ENCODE peak calls at places on chromosomes 4 and X, in four cellular contexts. C, U, Y and B are unnamed samples.

GRCh38 chrX:10399152-10399741 is 221.1 kb downstream of the MID1 start:
- DNase-seq in C (peak), Y (no peak), U (no peak), B (no peak)

GRCh38 chrX:110421499-110422455 is 63.1 kb downstream of the RTL9 start:
- DNase-seq in Y (no peak), C (no peak), U (no peak), B (no peak)

GRCh38 chr4:183765121-183765990 is 106.3 kb downstream of the TRAPPC11 start:
- DNase-seq in U (no peak), Y (no peak), C (no peak), B (peak)

GRCh38 chr4:190020790-190021717 is 6.0 kb downstream of the FRG2 start:
- DNase-seq in U (no peak), Y (peak), C (peak), B (peak)

GRCh38 chrX:52217494-52218160 is 32.9 kb downstream of the MAGED4 start:
- DNase-seq in U (no peak), Y (no peak), C (peak), B (no peak)

GRCh38 chr4:140150886-140151699 is 2.9 kb downstream of the MAML3 start:
- DNase-seq in C (peak), Y (peak), U (peak), B (peak)

GRCh38 chrX:110242371-110242770 is 75.5 kb downstream of the AMMECR1 start:
- DNase-seq in C (no peak), Y (no peak), U (no peak), B (no peak)

GRCh38 chr4:122458625-122459024 is 2.1 kb upstream of the IL2 start:
- DNase-seq in Y (peak), U (no peak), C (no peak), B (no peak)

GRCh38 chrX:17459008-17459407 is 84.0 kb downstream of the NHS start:
- DNase-seq in U (no peak), Y (peak), C (no peak), B (peak)

GRCh38 chr4:7210818-7211217 is 18.5 kb downstream of the SORCS2 start:
- DNase-seq in Y (peak), U (no peak), C (no peak), B (peak)

GRCh38 chrX:85859426-85859825 is 187.9 kb downstream of the CHM start:
- DNase-seq in U (no peak), Y (no peak), C (no peak), B (no peak)

GRCh38 chrX:106499473-106499872 is 112.3 kb upstream of the RADX start:
- DNase-seq in C (no peak), U (no peak), Y (no peak), B (no peak)

GRCh38 chrX:110006826-110007375 is 4.0 kb downstream of the TMEM164 start:
- DNase-seq in C (no peak), Y (peak), U (no peak), B (no peak)

GRCh38 chr4:151744614-151745013 is 16.2 kb downstream of the GATB start:
- DNase-seq in Y (peak), U (no peak), C (no peak), B (peak)